ENCODE peak calls at places on chromosomes 16 and 17, in nine cellular contexts. L is right lobe of liver, X is OCI-LY7, R is IMR-90, U is dorsolateral prefrontal cortex, M is left ventricle myocardium inferior, O is A549, W is AG09309, C is NB4. F is an unnamed sample.

GRCh38 chr17:72305472-72305871 is 184.7 kb downstream of the SOX9 start:
- DNase-seq in M (no peak), U (no peak), C (no peak), O (no peak), R (no peak), X (no peak), L (no peak), W (no peak), F (no peak)

GRCh38 chr17:37820313-37821024 is 75.6 kb upstream of the HNF1B start:
- DNase-seq in C (peak), X (peak), M (no peak), R (no peak), L (no peak), U (no peak), W (no peak), O (no peak), F (no peak)

GRCh38 chr17:56913000-56913866 is 616 bp downstream of the TRIM25 start:
- DNase-seq in C (no peak), X (peak), W (no peak), R (no peak), O (no peak), M (no peak), U (no peak), L (peak), F (no peak)

GRCh38 chr17:6523330-6523729 is 33.0 kb downstream of the PITPNM3 start:
- DNase-seq in X (no peak), U (no peak), L (no peak), R (peak), O (peak), M (no peak), W (no peak), C (no peak), F (no peak)

GRCh38 chr17:32590974-32591373 is 104.2 kb downstream of the CDK5R1 start:
- DNase-seq in R (no peak), C (no peak), U (no peak), L (no peak), M (no peak), W (no peak), X (no peak), O (no peak), F (no peak)

GRCh38 chr17:48074322-48075054 is 26.3 kb downstream of the NFE2L1 start:
- DNase-seq in C (peak), W (peak), O (peak), U (no peak), X (peak), M (peak), L (no peak), R (peak), F (peak)

GRCh38 chr17:44389723-44390202 is 314 bp upstream of the ITGA2B start:
- DNase-seq in X (peak), L (no peak), R (no peak), M (no peak), C (peak), W (no peak), U (no peak), O (no peak), F (no peak)

GRCh38 chr17:44219636-44220210 is at the start of gene UBTF:
- DNase-seq in O (no peak), M (peak), X (peak), R (peak), U (no peak), W (no peak), L (peak), C (peak), F (peak)

GRCh38 chr17:72525225-72525988 is 404.6 kb downstream of the SOX9 start:
- DNase-seq in C (no peak), R (no peak), X (no peak), U (no peak), L (no peak), M (no peak), W (no peak), O (no peak), F (no peak)

GRCh38 chr17:73901661-73902415 is 257.6 kb upstream of the SDK2 start:
- DNase-seq in O (no peak), R (no peak), X (peak), M (peak), C (peak), U (no peak), L (peak), W (no peak), F (no peak)

GRCh38 chr17:76208120-76208519 is 32.2 kb downstream of the RNF157 start:
- DNase-seq in L (no peak), R (no peak), U (no peak), X (peak), O (no peak), C (no peak), M (no peak), W (no peak), F (no peak)

GRCh38 chr17:82281502-82282238 is 8.2 kb upstream of the CSNK1D start:
- DNase-seq in W (no peak), C (peak), U (no peak), M (no peak), L (peak), X (no peak), R (peak), O (no peak), F (no peak)

GRCh38 chr16:13120557-13120956 is 219.2 kb downstream of the SHISA9 start:
- DNase-seq in M (no peak), X (no peak), W (no peak), C (no peak), R (no peak), L (no peak), U (no peak), O (no peak), F (no peak)

GRCh38 chr17:81018044-81018802 is 16.7 kb upstream of the BAIAP2 start:
- DNase-seq in M (no peak), X (no peak), O (no peak), L (peak), W (no peak), U (no peak), R (peak), C (peak), F (peak)

GRCh38 chr17:58626905-58627304 is 64.9 kb downstream of the TEX14 start:
- DNase-seq in L (no peak), W (no peak), R (no peak), C (peak), O (no peak), X (no peak), M (no peak), U (no peak), F (no peak)

GRCh38 chr17:67390646-67391480 is 13.8 kb downstream of the PITPNC1 start:
- DNase-seq in X (no peak), W (peak), O (peak), M (no peak), C (peak), R (peak), U (peak), L (peak), F (peak)

GRCh38 chr17:13601776-13602551 is at the start of gene HS3ST3A1:
- DNase-seq in L (peak), R (peak), M (peak), U (no peak), O (no peak), W (no peak), X (no peak), C (peak), F (peak)

GRCh38 chr16:54505479-54506247 is 219.1 kb upstream of the IRX3 start:
- DNase-seq in C (no peak), X (no peak), L (no peak), M (no peak), R (no peak), U (no peak), O (no peak), W (no peak), F (no peak)

GRCh38 chr16:64489449-64489848 is 632.4 kb downstream of the CDH11 start:
- DNase-seq in O (no peak), M (no peak), C (no peak), L (no peak), W (no peak), X (no peak), U (no peak), R (peak), F (no peak)

GRCh38 chr16:88924834-88925539 is 52.0 kb downstream of the CBFA2T3 start:
- DNase-seq in M (no peak), R (peak), O (peak), X (peak), C (peak), U (peak), L (no peak), W (peak), F (peak)

DNA sequence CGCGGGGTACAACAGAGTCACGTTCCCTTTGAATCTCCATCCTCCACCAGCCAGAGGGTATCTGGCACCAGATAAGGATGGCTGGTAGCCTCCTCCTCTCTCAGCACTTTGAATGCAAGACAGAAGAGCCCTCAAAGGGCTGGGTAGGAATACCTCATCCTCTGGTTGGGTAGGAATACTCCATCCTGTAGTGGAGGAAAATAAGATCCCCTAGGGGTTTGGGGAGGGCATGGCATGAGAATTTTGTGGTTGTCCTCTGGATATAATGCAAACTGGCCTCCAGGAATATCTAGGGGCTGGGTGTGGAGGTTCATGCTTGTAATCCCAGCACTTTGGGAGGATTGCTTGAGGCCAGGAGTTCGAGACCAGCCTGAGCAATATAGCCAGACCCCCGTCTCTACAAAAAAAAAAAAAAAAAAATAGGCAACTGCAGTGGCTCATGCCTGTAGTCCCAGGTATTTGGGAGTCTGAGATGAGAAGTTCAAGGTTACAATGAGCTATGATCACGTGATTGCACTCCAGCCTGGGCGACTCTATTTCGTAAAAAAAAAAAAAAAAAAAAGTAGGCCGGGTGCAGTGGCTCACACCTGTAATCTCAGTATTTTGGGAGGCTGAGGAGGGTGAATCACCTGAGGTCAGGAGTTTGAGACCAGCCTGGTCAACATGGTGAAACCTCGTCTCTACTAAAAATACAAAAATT is 2.7 kb downstream of the IGFBP4 start:
- DNase-seq in M (no peak), C (no peak), X (no peak), O (peak), L (no peak), W (no peak), R (peak), U (no peak), F (no peak)
- TF ChIP-seq CTCF in M (no peak), C (no peak), X (no peak), O (no peak), L (no peak), W (peak), R (peak), U (no peak), F (peak)

DNA sequence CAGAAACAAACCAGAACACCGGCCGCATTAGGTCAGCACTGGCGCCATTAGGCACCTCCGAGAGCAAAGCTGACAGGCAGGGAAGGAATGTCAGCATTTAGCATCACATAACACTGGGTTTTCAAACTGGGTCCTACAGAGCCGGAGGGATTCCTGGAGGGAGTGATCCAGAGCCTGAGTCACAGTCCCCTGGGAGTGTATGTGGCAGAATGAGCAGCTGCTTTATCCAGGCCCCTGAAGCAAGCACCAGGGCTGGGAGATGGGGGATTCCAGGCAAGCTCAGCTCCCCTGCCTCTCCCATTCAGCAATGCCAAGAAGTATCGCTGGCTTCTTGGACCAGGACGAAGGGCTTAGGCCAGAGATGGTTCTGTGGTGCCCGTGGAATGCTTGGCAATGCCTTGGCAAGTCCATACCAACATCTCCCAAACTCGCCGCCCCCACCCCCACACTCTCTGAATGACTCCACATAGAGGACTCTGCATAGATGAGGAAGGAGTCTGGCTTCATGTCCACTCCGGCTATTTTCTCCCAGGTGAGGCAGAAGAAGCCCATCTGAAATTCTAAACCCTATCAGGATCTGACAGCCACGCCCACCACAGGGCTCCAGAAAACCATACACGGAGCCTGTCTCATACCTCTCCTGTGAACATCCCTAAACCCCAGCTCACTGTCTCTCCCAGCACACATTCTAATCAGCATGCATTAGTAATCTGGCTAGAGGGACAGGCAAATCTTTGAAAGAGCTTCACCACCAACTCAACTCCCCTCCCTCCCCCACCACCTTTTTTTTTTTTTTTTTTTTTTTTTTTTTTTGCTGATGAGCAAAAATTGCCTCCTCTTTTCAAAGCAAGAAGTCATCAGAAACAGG is 20.3 kb downstream of the GAS7 start:
- DNase-seq in M (no peak), R (peak), W (no peak), O (no peak), L (no peak), U (no peak), C (no peak), X (no peak), F (peak)
- H3K4me3 ChIP-seq in M (no peak), R (no peak), W (no peak), O (no peak), L (no peak), U (no peak), C (no peak), X (no peak), F (no peak)

GRCh38 chr17:61399131-61400057 is at the start of gene TBX2:
- DNase-seq in X (no peak), U (no peak), W (peak), R (peak), L (peak), O (peak), C (no peak), M (peak), F (peak)
- TF ChIP-seq CTCF in X (no peak), U (no peak), W (peak), R (no peak), L (no peak), O (peak), C (no peak), M (no peak), F (no peak)

GRCh38 chr16:21279501-21279900 is 1.4 kb upstream of the CRYM start:
- DNase-seq in R (no peak), X (no peak), L (no peak), C (no peak), M (no peak), W (no peak), O (no peak), U (no peak), F (no peak)

GRCh38 chr16:21281698-21282389 is 3.8 kb upstream of the CRYM start:
- DNase-seq in L (no peak), R (no peak), M (no peak), U (no peak), C (no peak), X (no peak), W (no peak), O (no peak), F (no peak)

GRCh38 chr16:21284414-21284813 is 6.3 kb upstream of the CRYM start:
- DNase-seq in W (no peak), U (no peak), C (no peak), L (no peak), X (no peak), M (no peak), R (no peak), O (no peak), F (no peak)
- H3K4me3 ChIP-seq in W (no peak), U (peak), C (no peak), L (peak), X (no peak), M (peak), R (no peak), O (peak), F (no peak)

GRCh38 chr16:21283521-21284289 is 5.6 kb upstream of the CRYM start:
- DNase-seq in R (peak), W (no peak), O (peak), U (peak), X (no peak), C (peak), L (no peak), M (peak), F (no peak)
- TF ChIP-seq CTCF in R (peak), W (peak), O (peak), U (peak), X (no peak), C (no peak), L (peak), M (peak), F (peak)

GRCh38 chr16:77434022-77434364 is 841 bp downstream of the ADAMTS18 start:
- DNase-seq in R (no peak), X (no peak), O (no peak), W (no peak), L (no peak), C (no peak), U (no peak), M (no peak), F (no peak)

GRCh38 chr16:77433146-77433545 is 1.7 kb downstream of the ADAMTS18 start:
- DNase-seq in M (no peak), U (no peak), O (no peak), X (no peak), L (no peak), C (no peak), R (no peak), W (no peak), F (no peak)

GRCh38 chr16:77432264-77432663 is 2.6 kb downstream of the ADAMTS18 start:
- DNase-seq in M (no peak), W (no peak), C (no peak), O (no peak), X (no peak), R (no peak), L (no peak), U (no peak), F (no peak)

GRCh38 chr16:77435240-77435819 is 496 bp upstream of the ADAMTS18 start:
- DNase-seq in C (no peak), L (no peak), R (no peak), W (no peak), M (no peak), O (no peak), X (no peak), U (no peak), F (no peak)

DNA sequence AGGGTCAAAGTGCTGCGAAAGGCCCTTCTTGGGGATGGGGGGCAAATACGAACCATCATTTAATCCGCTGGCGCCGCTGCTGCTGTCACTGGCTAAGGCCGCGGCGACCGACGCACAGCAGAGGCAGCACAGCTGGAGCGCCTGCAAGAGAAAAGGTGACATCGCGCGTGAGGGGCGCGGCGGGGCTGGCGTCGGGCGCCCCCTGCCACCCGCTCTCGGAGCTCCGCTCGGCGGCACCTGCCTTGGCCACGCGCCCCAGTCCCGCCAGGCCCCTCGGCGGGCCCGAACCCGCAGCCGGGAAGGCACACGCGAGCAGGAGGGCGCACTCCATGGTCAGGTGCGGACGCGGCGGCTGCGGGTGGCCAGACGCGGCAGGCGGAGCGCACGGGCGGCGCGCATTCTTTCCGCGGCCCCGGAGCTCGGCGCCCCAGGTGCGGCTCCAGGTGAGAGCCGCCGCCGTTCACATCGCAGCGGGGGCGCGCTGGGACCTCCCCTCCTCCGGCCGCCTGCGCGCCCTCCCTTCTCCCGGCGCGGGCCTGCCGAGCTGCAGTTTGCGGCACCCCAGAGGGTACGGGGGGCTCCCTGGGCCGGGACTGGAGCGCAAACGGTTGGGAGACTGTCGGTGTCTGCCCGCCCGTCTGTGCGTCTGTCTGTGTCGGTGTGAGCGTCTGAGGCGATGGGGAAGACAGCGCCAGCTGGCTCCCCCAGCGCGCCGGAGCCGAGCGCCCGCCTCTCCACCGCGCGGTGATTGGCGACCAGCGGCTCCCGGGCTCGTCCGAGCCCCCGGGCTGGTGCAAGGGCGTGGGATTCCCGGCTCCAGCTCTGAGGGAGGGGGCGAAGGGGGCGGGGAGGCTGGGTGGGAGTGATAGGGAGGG is at the start of gene ADAMTS18:
- DNase-seq in U (no peak), W (no peak), L (no peak), R (no peak), X (no peak), M (no peak), O (no peak), C (no peak), F (no peak)
- H3K4me3 ChIP-seq in U (peak), W (no peak), L (no peak), R (no peak), X (no peak), M (no peak), O (peak), C (no peak), F (no peak)

GRCh38 chr16:30370444-30371247 is at the start of gene TBC1D10B:
- DNase-seq in U (peak), C (peak), O (peak), W (peak), R (peak), M (peak), L (peak), X (peak), F (peak)

GRCh38 chr16:30372725-30373124 is 1.9 kb upstream of the MYL11 start:
- DNase-seq in X (peak), M (no peak), U (no peak), O (no peak), L (no peak), R (no peak), C (no peak), W (no peak), F (no peak)

GRCh38 chr16:30369938-30370443 is 303 bp downstream of the TBC1D10B start:
- DNase-seq in C (no peak), R (no peak), O (no peak), M (no peak), X (no peak), U (no peak), W (no peak), L (no peak), F (peak)

GRCh38 chr16:30372037-30372712 is 1.9 kb upstream of the TBC1D10B start:
- DNase-seq in X (peak), U (no peak), W (no peak), M (no peak), C (no peak), R (no peak), L (no peak), O (no peak), F (no peak)

DNA sequence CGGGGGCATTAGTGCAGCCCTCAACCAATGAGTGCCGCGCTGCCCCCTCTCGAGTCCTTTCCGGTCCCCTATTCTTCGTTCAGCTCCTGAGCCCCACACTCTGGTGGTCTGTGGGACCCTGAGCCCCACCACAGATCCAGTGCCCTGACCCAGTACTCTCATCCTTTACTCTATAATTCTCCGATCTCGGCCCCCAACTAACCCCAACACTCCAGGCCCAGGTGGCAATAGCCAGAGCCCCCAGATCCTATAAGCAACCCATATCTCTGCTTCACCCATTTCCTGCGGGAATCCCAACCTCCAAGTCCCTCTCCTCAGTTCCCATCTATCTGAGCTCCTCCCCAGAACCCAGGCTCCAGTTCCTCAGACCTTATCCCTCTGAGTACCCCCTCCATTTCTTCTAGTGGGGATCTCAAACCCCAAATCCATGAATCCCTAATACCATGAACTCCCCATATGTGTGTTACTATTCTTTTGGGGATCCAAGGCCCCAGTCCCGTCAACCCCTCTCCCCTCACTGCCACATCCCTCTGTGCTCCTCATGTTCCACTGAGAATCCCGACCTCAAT is 1.0 kb upstream of the TBC1D10B start:
- DNase-seq in C (no peak), X (no peak), O (no peak), W (no peak), M (no peak), R (no peak), U (no peak), L (no peak), F (no peak)
- TF ChIP-seq CTCF in C (no peak), X (peak), O (no peak), W (no peak), M (no peak), R (no peak), U (no peak), L (no peak), F (no peak)

F was measured in AG10803.